ENCODE peak calls at places on chromosomes 16 and 17, in five cellular contexts. W is colonic mucosa, K is upper lobe of right lung, V is AG10803, L is AG04450. S is an unnamed sample.

GRCh38 chr16:84672276-84673202 is 24.2 kb downstream of the KLHL36 start:
- DNase-seq in K (peak), L (peak), V (peak), W (peak), S (peak)

GRCh38 chr17:63629627-63630026 is 7.4 kb downstream of the MAP3K3 start:
- DNase-seq in L (no peak), V (no peak), K (no peak), W (no peak), S (no peak)

GRCh38 chr17:34669511-34669910 is 90.1 kb downstream of the TMEM132E start:
- DNase-seq in V (no peak), K (no peak), W (no peak), L (no peak), S (no peak)

GRCh38 chr16:89121691-89122321 is 28.2 kb downstream of the ACSF3 start:
- DNase-seq in V (no peak), K (no peak), W (no peak), L (no peak), S (no peak)

GRCh38 chr16:24309222-24309905 is 53.2 kb downstream of the CACNG3 start:
- DNase-seq in K (no peak), W (no peak), V (peak), L (no peak), S (peak)

GRCh38 chr16:89013111-89013510 is 36.1 kb upstream of the CBFA2T3 start:
- DNase-seq in V (no peak), K (peak), W (no peak), L (no peak), S (no peak)

GRCh38 chr16:71426880-71427615 is 14.8 kb downstream of the TLE7 start:
- DNase-seq in W (no peak), K (no peak), V (no peak), L (no peak), S (no peak)

GRCh38 chr16:3171855-3172593 is 16.0 kb upstream of the OR1F1 start:
- DNase-seq in L (no peak), V (peak), W (no peak), K (no peak), S (peak)

GRCh38 chr17:55609737-55610201 is 98.5 kb upstream of the SMIM36 start:
- DNase-seq in L (no peak), V (peak), K (no peak), W (peak), S (peak)

GRCh38 chr16:85496145-85496544 is 117.0 kb upstream of the GSE1 start:
- DNase-seq in K (no peak), W (no peak), V (no peak), L (no peak), S (no peak)

GRCh38 chr17:33469911-33470310 is 176.8 kb upstream of the ASIC2 start:
- DNase-seq in L (peak), W (peak), K (no peak), V (peak), S (peak)

GRCh38 chr16:20866161-20866772 is 33.9 kb downstream of the DCUN1D3 start:
- DNase-seq in W (peak), L (no peak), K (no peak), V (peak), S (peak)

GRCh38 chr17:66988069-66988798 is 23.7 kb downstream of the CACNG4 start:
- DNase-seq in W (no peak), K (no peak), V (no peak), L (no peak), S (peak)

GRCh38 chr17:69761767-69762321 is 313.2 kb upstream of the KCNJ16 start:
- DNase-seq in V (peak), L (peak), W (no peak), K (no peak), S (peak)

GRCh38 chr16:2048116-2048543 is 345 bp downstream of the TSC2 start:
- DNase-seq in L (no peak), W (peak), V (no peak), K (no peak), S (no peak)

GRCh38 chr17:32461853-32462617 is 17.7 kb downstream of the PSMD11 start:
- DNase-seq in K (no peak), W (peak), L (no peak), V (peak), S (peak)

GRCh38 chr16:54506691-54507090 is 220.1 kb upstream of the IRX3 start:
- DNase-seq in L (no peak), K (no peak), W (no peak), V (no peak), S (peak)

GRCh38 chr16:80009971-80010659 is 409.6 kb upstream of the MAF start:
- DNase-seq in V (no peak), L (no peak), W (no peak), K (no peak), S (no peak)

GRCh38 chr17:31469959-31470358 is 78.5 kb downstream of the RAB11FIP4 start:
- DNase-seq in K (no peak), V (no peak), L (no peak), W (no peak), S (no peak)

GRCh38 chr17:49312722-49313121 is 49.3 kb downstream of the ZNF652 start:
- DNase-seq in W (no peak), L (no peak), V (no peak), K (no peak), S (no peak)
- H3K4me3 ChIP-seq in W (no peak), L (no peak), V (no peak), K (no peak), S (no peak)

DNA sequence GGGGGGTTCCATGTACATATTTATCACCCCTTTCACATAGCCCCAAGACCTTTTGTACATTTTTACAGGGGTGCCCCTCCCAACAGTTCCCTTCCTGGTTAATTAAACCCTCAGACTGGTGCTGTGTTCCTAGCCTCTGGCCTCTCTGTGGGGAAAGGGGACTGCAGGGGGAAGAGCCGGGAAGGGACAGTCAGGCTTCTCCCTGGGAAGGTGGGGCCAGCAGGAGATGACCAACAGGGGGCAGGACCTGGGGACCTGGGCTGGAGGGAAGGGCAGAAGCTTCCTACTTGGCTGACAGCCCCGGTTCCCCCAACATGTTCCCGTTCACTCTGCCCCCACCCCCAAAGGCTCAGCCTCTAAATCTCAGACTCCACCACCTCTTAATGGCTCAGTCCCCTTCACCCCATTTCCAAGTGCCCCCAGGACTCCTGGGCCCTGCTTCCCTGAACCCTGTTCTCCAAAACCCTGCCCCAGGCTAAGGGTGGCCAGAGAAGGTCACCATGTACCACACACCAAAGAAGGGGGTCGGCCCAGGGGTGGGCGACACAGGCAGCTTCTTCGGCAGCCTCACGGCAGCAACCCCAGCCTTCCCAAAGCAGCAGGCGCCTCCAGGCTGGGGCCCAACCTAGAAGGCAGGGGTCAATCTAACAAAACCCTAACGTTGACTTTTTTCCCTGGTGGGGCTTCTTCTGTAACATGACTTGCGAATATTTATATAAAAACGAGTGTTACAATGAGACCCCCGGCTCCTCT is 12.0 kb downstream of the FBRS start:
- DNase-seq in V (no peak), L (no peak), K (no peak), W (no peak), S (no peak)
- TF ChIP-seq CTCF in V (no peak), L (no peak), K (no peak), W (no peak), S (peak)

DNA sequence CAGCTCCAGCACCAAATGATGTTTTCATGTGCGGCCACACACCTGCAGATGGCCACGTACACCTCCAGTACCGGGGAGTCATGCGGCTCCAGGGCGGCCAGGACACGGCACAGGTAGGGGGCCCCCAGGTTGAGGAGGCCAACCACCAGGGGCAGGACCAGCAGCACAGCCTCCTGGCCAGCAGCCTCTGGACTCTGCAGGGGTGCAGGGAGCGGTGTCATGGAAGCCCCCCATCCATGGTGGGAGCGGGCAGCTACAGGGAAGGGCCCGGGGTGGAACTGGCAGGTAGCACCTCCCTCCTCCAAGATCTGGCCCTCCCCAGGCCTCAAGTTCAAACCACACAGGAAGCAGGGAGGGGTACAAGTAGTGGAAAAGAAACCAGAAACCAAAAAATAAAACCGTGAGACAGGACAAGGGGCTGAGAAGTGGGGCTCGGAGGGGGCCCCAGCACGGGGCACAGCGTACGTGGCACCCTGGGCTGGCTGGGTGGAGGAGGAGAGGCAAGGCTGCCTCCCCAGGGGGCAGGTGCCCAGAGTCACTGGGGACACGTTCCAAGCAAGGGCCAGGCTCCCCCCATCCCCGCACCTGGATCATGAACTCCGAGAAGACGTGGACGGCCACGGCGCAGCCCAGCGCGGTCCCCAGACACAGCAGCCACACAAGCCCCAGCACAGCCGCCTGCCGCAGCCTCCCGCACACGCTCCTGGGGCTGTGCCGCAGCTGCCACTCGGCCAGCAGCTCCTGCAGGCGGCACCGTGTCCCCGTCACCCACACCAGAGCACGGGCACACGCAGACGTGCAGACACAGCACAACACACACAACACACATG is 7.4 kb downstream of the TMC6 start:
- DNase-seq in V (no peak), W (no peak), L (no peak), K (no peak), S (no peak)
- H3K4me3 ChIP-seq in V (no peak), W (no peak), L (no peak), K (no peak), S (no peak)

GRCh38 chr17:18323007-18323406 is 7.9 kb downstream of the SMCR8 start:
- DNase-seq in V (no peak), W (no peak), L (no peak), K (no peak), S (peak)
- TF ChIP-seq CTCF in V (no peak), W (no peak), L (peak), K (no peak), S (peak)

DNA sequence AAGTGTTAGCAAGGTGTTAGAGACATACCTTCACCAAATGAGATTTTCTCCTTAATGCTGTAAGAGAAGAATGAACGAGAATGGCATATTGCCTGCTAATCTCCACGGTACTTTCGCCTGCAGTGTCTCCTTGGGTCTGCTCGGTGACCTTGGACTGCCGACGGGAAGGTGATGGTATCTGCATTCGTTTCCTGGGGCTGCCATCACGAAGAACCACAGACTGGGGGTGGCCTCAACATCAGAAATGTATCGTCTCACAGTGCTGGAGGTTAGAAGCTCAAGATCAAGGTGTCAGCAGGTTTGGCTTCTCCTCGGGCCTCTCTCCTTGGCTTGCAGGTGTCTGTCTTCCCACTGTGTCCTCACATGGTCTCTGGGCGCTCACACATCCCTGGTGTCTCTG is 86.3 kb upstream of the TNRC6C start:
- DNase-seq in W (no peak), K (peak), V (no peak), L (no peak), S (no peak)
- H3K4me3 ChIP-seq in W (no peak), K (no peak), V (no peak), L (no peak), S (no peak)

DNA sequence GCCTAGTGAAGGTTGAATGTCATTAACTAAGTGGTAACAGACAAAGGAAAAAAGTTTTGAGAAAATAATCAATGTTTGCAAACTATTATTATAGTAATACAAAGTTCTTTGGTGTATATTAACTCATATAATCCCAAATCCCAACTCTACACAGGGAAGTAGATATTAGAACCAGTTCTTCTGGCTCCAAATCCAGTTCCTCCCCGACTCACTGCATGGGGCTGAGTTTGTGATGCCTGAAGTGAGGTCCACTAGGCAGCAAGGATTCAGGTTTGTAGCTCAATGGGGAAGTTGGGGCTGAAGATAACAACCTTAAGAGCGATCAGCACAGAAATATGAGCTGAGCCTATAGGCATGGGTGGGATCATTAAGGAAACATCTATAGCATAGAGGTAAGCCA is 5.6 kb upstream of the SYNRG start:
- DNase-seq in K (no peak), W (no peak), L (no peak), V (no peak), S (no peak)
- TF ChIP-seq CTCF in K (no peak), W (no peak), L (no peak), V (no peak), S (no peak)

DNA sequence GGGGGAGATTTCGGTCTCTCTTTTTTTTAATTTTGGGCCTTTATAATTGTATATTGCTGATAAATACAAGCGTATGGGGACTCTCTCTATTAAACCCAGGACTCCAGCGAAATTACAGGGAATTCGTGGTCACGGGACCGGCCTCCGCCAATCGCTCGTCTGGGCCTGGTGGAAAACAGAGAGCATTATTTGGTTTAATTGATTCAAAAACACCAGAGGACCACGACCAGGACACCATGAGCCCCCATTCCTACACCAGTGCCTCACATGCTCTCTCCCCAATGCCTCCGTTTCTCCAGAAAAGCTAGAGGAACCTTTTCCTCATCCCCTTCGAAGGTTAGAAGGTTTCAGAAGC is at the start of gene HOXB2:
- DNase-seq in K (no peak), V (peak), L (no peak), W (no peak), S (no peak)
- H3K4me3 ChIP-seq in K (peak), V (peak), L (peak), W (peak), S (no peak)

GRCh38 chr17:82424863-82425159 is 6.4 kb upstream of the OGFOD3 start:
- DNase-seq in W (no peak), L (no peak), K (no peak), V (no peak), S (no peak)
- TF ChIP-seq CTCF in W (no peak), L (no peak), K (no peak), V (no peak), S (no peak)